ENCODE peak calls at places on chromosome 21, in nine cellular contexts. N is AG04450, S is endothelial cell, B is heart right ventricle, H is GM06990, D is PC-3, A is pancreas, G is nephron progenitor cell, L is thoracic aorta. P is an unnamed sample.

GRCh38 chr21:33895356-33895755 is 20.2 kb downstream of the ATP5PO start:
- DNase-seq in A (no peak), S (no peak), L (no peak), B (no peak), G (no peak), H (no peak), D (no peak), N (no peak), P (no peak)

GRCh38 chr21:34670220-34670961 is 1.6 kb downstream of the CLIC6 start:
- DNase-seq in B (no peak), D (no peak), S (peak), H (peak), N (no peak), A (peak), L (no peak), G (peak), P (peak)

GRCh38 chr21:15422761-15423160 is 307.0 kb upstream of the USP25 start:
- DNase-seq in N (no peak), D (peak), B (no peak), L (no peak), G (no peak), H (no peak), S (no peak), A (no peak), P (no peak)

GRCh38 chr21:24395320-24395933 is 1211.9 kb downstream of the MRPL39 start:
- DNase-seq in S (no peak), H (no peak), N (no peak), A (no peak), G (no peak), D (no peak), L (no peak), B (no peak), P (no peak)

GRCh38 chr21:34908424-34909055 is 140.6 kb downstream of the RUNX1 start:
- DNase-seq in A (no peak), D (peak), H (no peak), S (peak), N (no peak), G (no peak), L (no peak), B (no peak), P (no peak)

GRCh38 chr21:27060190-27060589 is 93.3 kb upstream of the ADAMTS5 start:
- DNase-seq in B (no peak), D (no peak), G (no peak), H (no peak), S (no peak), N (no peak), L (no peak), A (no peak), P (no peak)

GRCh38 chr21:46215436-46216131 is 13.0 kb downstream of the LSS start:
- DNase-seq in G (no peak), B (no peak), H (no peak), A (peak), N (no peak), L (no peak), S (no peak), D (no peak), P (peak)

GRCh38 chr21:39788383-39788782 is 43.4 kb downstream of the IGSF5 start:
- DNase-seq in S (peak), G (peak), A (peak), D (peak), L (no peak), B (peak), H (no peak), N (no peak), P (no peak)

GRCh38 chr21:15566692-15567091 is 163.1 kb upstream of the USP25 start:
- DNase-seq in A (no peak), H (no peak), D (no peak), B (no peak), G (no peak), S (no peak), N (no peak), L (no peak), P (no peak)

GRCh38 chr21:28261291-28261690 is 731.4 kb downstream of the LTN1 start:
- DNase-seq in N (no peak), A (no peak), L (no peak), H (no peak), G (no peak), D (peak), B (no peak), S (no peak), P (no peak)

GRCh38 chr21:17759546-17760178 is 59.5 kb downstream of the C21orf91 start:
- DNase-seq in D (peak), N (no peak), B (no peak), G (no peak), H (no peak), L (no peak), A (no peak), S (no peak), P (no peak)

GRCh38 chr21:19368944-19369343 is 965.4 kb upstream of the TMPRSS15 start:
- DNase-seq in G (no peak), L (no peak), S (no peak), A (no peak), N (no peak), B (no peak), H (peak), D (no peak), P (no peak)

GRCh38 chr21:26057488-26058170 is 112.9 kb downstream of the APP start:
- DNase-seq in N (no peak), B (no peak), H (no peak), G (no peak), S (no peak), L (no peak), A (no peak), D (no peak), P (no peak)

GRCh38 chr21:17491716-17492414 is 21.0 kb upstream of the CXADR start:
- DNase-seq in A (no peak), H (no peak), G (no peak), N (peak), S (no peak), L (peak), B (no peak), D (peak), P (no peak)

GRCh38 chr21:26194811-26195251 is 24.3 kb upstream of the APP start:
- DNase-seq in B (no peak), G (no peak), D (no peak), A (no peak), S (no peak), L (no peak), H (no peak), N (no peak), P (no peak)

GRCh38 chr21:33116669-33117267 is 46.8 kb downstream of the OLIG1 start:
- DNase-seq in N (no peak), A (no peak), L (no peak), B (no peak), H (no peak), G (no peak), S (no peak), D (no peak), P (no peak)

GRCh38 chr21:40562603-40563002 is 284.4 kb downstream of the DSCAM start:
- DNase-seq in S (no peak), A (no peak), H (no peak), N (no peak), D (no peak), G (no peak), B (no peak), L (no peak), P (no peak)

GRCh38 chr21:43719748-43720538 is 1.0 kb downstream of the PDXK start:
- DNase-seq in S (no peak), G (no peak), N (no peak), A (peak), D (no peak), H (no peak), B (no peak), L (no peak), P (no peak)

GRCh38 chr21:14964658-14965057 is 100.1 kb downstream of the NRIP1 start:
- DNase-seq in H (no peak), D (no peak), L (no peak), G (no peak), N (no peak), A (no peak), B (no peak), S (no peak), P (no peak)

GRCh38 chr21:33980276-33980916 is 64.8 kb upstream of the ATP5PO start:
- DNase-seq in N (no peak), S (no peak), D (peak), B (no peak), H (no peak), G (no peak), L (no peak), A (no peak), P (no peak)

GRCh38 chr21:45990049-45990711 is 8.6 kb downstream of the COL6A1 start:
- DNase-seq in H (peak), N (no peak), B (peak), D (no peak), L (peak), G (no peak), S (peak), A (no peak), P (no peak)

GRCh38 chr21:33403128-33403785 is at the start of gene IFNGR2:
- DNase-seq in A (peak), D (peak), B (peak), L (no peak), N (no peak), G (peak), H (peak), S (peak), P (peak)

GRCh38 chr21:41170442-41170841 is 2.5 kb downstream of the BACE2 start:
- DNase-seq in D (peak), H (no peak), B (peak), A (peak), G (peak), N (no peak), L (no peak), S (peak), P (peak)

GRCh38 chr21:33088384-33088783 is 18.4 kb downstream of the OLIG1 start:
- DNase-seq in D (no peak), L (no peak), H (no peak), B (no peak), N (no peak), S (no peak), A (no peak), G (no peak), P (no peak)

GRCh38 chr21:26366781-26367180 is 196.2 kb upstream of the APP start:
- DNase-seq in L (no peak), G (no peak), H (no peak), A (no peak), D (peak), B (no peak), S (no peak), N (no peak), P (no peak)

GRCh38 chr21:33117268-33117888 is 47.4 kb downstream of the OLIG1 start:
- DNase-seq in D (no peak), G (no peak), B (no peak), H (no peak), N (no peak), S (no peak), A (no peak), L (no peak), P (no peak)

GRCh38 chr21:22885079-22885478 is 1886.9 kb downstream of the NCAM2 start:
- DNase-seq in B (no peak), S (no peak), G (no peak), D (peak), A (no peak), L (no peak), N (no peak), H (no peak), P (no peak)

GRCh38 chr21:46189213-46189958 is 5.1 kb upstream of the SPATC1L start:
- DNase-seq in L (no peak), A (peak), H (no peak), D (no peak), G (no peak), B (no peak), N (no peak), S (no peak), P (no peak)

DNA sequence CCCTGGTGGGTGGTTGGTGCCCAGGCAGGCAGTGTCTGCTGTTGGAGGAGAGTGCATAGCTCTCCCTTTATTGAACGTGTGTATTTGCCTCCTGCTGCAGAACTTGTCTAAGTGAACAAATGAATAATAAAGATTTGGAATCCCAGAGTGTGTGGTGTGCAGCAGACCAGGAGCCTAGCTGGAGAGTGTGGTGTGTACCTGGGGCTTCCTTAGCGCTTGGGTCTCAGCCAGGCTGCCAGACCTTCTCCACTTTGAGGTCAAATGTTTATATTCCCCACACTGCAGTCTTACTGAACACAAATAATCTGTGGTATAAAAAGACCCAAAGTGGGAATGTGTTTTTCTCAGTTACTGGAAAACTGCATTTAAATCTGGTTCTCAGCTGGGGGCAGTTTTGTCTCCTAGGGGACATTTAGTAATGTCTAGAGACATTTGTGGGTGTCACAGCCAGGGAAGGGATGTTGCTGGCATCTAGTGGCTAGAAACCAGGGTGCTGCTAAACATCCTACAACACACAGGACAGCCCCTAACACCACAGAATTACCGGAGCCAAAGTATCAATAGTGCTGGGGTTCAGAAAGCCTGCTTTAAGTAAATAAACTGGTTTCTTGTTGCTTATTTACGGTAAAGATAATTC is 23.6 kb downstream of the SLC37A1 start:
- DNase-seq in N (no peak), L (no peak), A (no peak), G (no peak), H (no peak), S (no peak), D (peak), B (no peak), P (peak)
- TF ChIP-seq CTCF in N (no peak), L (no peak), A (no peak), G (peak), H (peak), S (no peak), D (peak), B (no peak), P (peak)

GRCh38 chr21:31180256-31181088 is 142.2 kb upstream of the KRTAP19-8 start:
- DNase-seq in L (no peak), B (no peak), H (no peak), G (no peak), A (no peak), N (no peak), S (no peak), D (peak), P (peak)
- TF ChIP-seq CTCF in L (no peak), B (peak), H (peak), G (peak), A (peak), N (peak), S (peak), D (peak), P (peak)

GRCh38 chr21:36257657-36258056 is 62.3 kb upstream of the MORC3 start:
- DNase-seq in H (no peak), A (no peak), G (no peak), N (no peak), B (no peak), S (no peak), D (no peak), L (no peak), P (no peak)

GRCh38 chr21:36261459-36261858 is 58.5 kb upstream of the MORC3 start:
- DNase-seq in H (no peak), A (no peak), N (no peak), G (no peak), L (no peak), S (no peak), D (no peak), B (no peak), P (no peak)

GRCh38 chr21:36263797-36264196 is 56.2 kb upstream of the MORC3 start:
- DNase-seq in D (no peak), N (no peak), A (no peak), B (no peak), H (no peak), S (no peak), L (no peak), G (no peak), P (no peak)

GRCh38 chr21:36260030-36260787 is 59.8 kb upstream of the MORC3 start:
- DNase-seq in B (no peak), L (no peak), N (peak), S (peak), G (no peak), A (no peak), D (peak), H (no peak), P (peak)

GRCh38 chr21:36260802-36261201 is 59.2 kb upstream of the MORC3 start:
- DNase-seq in N (no peak), D (no peak), A (no peak), H (no peak), S (no peak), G (no peak), L (no peak), B (no peak), P (no peak)
- TF ChIP-seq CTCF in N (no peak), D (peak), A (no peak), H (no peak), S (peak), G (peak), L (no peak), B (no peak), P (no peak)

GRCh38 chr21:36716836-36717235 is 17.9 kb downstream of the SIM2 start:
- DNase-seq in A (no peak), H (no peak), S (no peak), D (no peak), L (no peak), B (no peak), G (no peak), N (no peak), P (no peak)

GRCh38 chr21:36718951-36719501 is 20.1 kb downstream of the SIM2 start:
- DNase-seq in A (no peak), B (no peak), G (no peak), H (no peak), D (peak), S (no peak), L (no peak), N (no peak), P (no peak)

GRCh38 chr21:36717901-36718465 is 19.1 kb downstream of the SIM2 start:
- DNase-seq in A (no peak), H (no peak), B (no peak), S (no peak), G (no peak), L (no peak), N (no peak), D (no peak), P (no peak)

GRCh38 chr21:36721817-36722216 is 22.9 kb downstream of the SIM2 start:
- DNase-seq in B (no peak), S (no peak), H (no peak), D (no peak), G (no peak), A (no peak), N (no peak), L (no peak), P (no peak)

DNA sequence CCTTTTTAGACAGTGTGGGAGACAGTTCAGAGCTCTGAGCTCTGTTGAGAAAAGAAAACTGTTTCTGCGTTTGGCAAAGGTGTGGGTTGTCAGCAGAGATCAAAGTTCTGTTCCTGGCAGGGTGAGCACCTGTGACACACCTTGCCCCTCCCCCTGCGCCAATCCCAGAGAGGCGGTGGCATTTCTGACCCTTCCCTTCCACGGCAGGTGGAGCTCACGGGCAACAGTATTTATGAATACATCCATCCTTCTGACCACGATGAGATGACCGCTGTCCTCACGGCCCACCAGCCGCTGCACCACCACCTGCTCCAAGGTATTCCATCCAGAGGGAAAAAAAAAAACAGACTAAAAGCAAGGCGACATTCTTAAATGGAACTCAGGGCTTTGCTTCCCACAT is 20.7 kb downstream of the SIM2 start:
- DNase-seq in L (no peak), G (no peak), N (no peak), H (no peak), S (no peak), A (no peak), B (no peak), D (no peak), P (no peak)
- TF ChIP-seq CTCF in L (no peak), G (no peak), N (no peak), H (no peak), S (no peak), A (no peak), B (no peak), D (no peak), P (no peak)

GRCh38 chr21:38590449-38590848 is 92.2 kb upstream of the ERG start:
- DNase-seq in D (no peak), S (no peak), G (no peak), H (no peak), N (no peak), L (no peak), B (no peak), A (no peak), P (no peak)
- TF ChIP-seq CTCF in D (no peak), S (no peak), G (no peak), H (no peak), N (no peak), L (no peak), B (no peak), A (no peak), P (no peak)

DNA sequence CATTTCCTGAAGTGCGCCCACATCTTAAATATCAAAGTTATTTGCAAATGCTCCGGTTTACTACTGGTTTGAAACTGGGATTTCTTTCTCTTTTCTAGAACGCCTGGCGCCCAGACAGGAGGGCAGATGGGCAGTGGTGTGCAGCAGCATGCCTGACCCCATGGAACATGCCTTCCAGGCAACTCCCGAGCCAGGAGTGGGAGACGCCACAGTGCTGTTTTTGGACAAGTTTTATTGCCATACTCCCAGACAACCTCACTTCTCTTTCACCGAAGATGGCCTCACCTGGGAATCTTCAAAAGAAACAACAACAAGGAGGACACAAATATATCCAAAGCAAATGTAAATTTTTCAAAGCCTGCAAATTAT is 21.5 kb downstream of the UBE2G2 start:
- DNase-seq in B (no peak), A (no peak), D (no peak), G (no peak), L (no peak), N (no peak), S (no peak), H (no peak), P (no peak)
- TF ChIP-seq CTCF in B (no peak), A (no peak), D (no peak), G (no peak), L (no peak), N (no peak), S (no peak), H (no peak), P (no peak)